ENCODE peak calls at places on chromosomes 2 and 18, in seven cellular contexts. One of them, this sample, is unnamed.

GRCh38 chr2:46364797-46365457 is 67.7 kb downstream of the EPAS1 start:
- DNase-seq in mucosa of gallbladder: peak; percentile 46
- DNase-seq in GM23248: peak; percentile 79
- DNase-seq in stimulated activated CD4-positive, alpha-beta T cell treated with anti-CD3 and anti-CD28 coated beads, TNF-alpha, amount 100 ng/mL, for 1 hour: no peak
- DNase-seq in PC-3: peak; percentile 83
- DNase-seq in CD8-positive, alpha-beta T cell: no peak
- DNase-seq in lower leg skin: no peak
- DNase-seq in this sample: no peak

GRCh38 chr2:17867133-17867532 is 11.3 kb upstream of the KCNS3 start:
- DNase-seq in GM23248: no peak
- DNase-seq in PC-3: peak; percentile 11
- DNase-seq in stimulated activated CD4-positive, alpha-beta T cell treated with anti-CD3 and anti-CD28 coated beads, TNF-alpha, amount 100 ng/mL, for 1 hour: no peak
- DNase-seq in mucosa of gallbladder: no peak
- DNase-seq in lower leg skin: no peak
- DNase-seq in CD8-positive, alpha-beta T cell: no peak
- DNase-seq in this sample: no peak

GRCh38 chr2:26161926-26162325 is 11.0 kb upstream of the GAREM2 start:
- DNase-seq in PC-3: no peak
- DNase-seq in lower leg skin: peak; percentile 46
- DNase-seq in mucosa of gallbladder: no peak
- DNase-seq in CD8-positive, alpha-beta T cell: no peak
- DNase-seq in stimulated activated CD4-positive, alpha-beta T cell treated with anti-CD3 and anti-CD28 coated beads, TNF-alpha, amount 100 ng/mL, for 1 hour: no peak
- DNase-seq in GM23248: no peak
- DNase-seq in this sample: no peak

GRCh38 chr2:229575569-229576315 is 138.6 kb downstream of the DNER start:
- DNase-seq in GM23248: no peak
- DNase-seq in PC-3: no peak
- DNase-seq in CD8-positive, alpha-beta T cell: no peak
- DNase-seq in lower leg skin: no peak
- DNase-seq in stimulated activated CD4-positive, alpha-beta T cell treated with anti-CD3 and anti-CD28 coated beads, TNF-alpha, amount 100 ng/mL, for 1 hour: no peak
- DNase-seq in mucosa of gallbladder: no peak
- DNase-seq in this sample: no peak

GRCh38 chr2:239250216-239251071 is 150.4 kb downstream of the HDAC4 start:
- DNase-seq in GM23248: no peak
- DNase-seq in CD8-positive, alpha-beta T cell: no peak
- DNase-seq in lower leg skin: peak; percentile 81
- DNase-seq in stimulated activated CD4-positive, alpha-beta T cell treated with anti-CD3 and anti-CD28 coated beads, TNF-alpha, amount 100 ng/mL, for 1 hour: no peak
- DNase-seq in mucosa of gallbladder: no peak
- DNase-seq in PC-3: no peak
- DNase-seq in this sample: no peak

GRCh38 chr2:231176061-231176460 is 22.4 kb upstream of the ARMC9 start:
- DNase-seq in lower leg skin: no peak
- DNase-seq in GM23248: no peak
- DNase-seq in stimulated activated CD4-positive, alpha-beta T cell treated with anti-CD3 and anti-CD28 coated beads, TNF-alpha, amount 100 ng/mL, for 1 hour: no peak
- DNase-seq in mucosa of gallbladder: no peak
- DNase-seq in CD8-positive, alpha-beta T cell: no peak
- DNase-seq in PC-3: no peak
- DNase-seq in this sample: no peak

GRCh38 chr18:23102498-23103260 is 32.6 kb upstream of the CABLES1 start:
- DNase-seq in lower leg skin: no peak
- DNase-seq in stimulated activated CD4-positive, alpha-beta T cell treated with anti-CD3 and anti-CD28 coated beads, TNF-alpha, amount 100 ng/mL, for 1 hour: no peak
- DNase-seq in CD8-positive, alpha-beta T cell: no peak
- DNase-seq in GM23248: no peak
- DNase-seq in PC-3: no peak
- DNase-seq in mucosa of gallbladder: no peak
- DNase-seq in this sample: no peak

GRCh38 chr2:217851191-217852020 is 151.4 kb downstream of the TNS1 start:
- DNase-seq in GM23248: peak; percentile 76
- DNase-seq in CD8-positive, alpha-beta T cell: no peak
- DNase-seq in stimulated activated CD4-positive, alpha-beta T cell treated with anti-CD3 and anti-CD28 coated beads, TNF-alpha, amount 100 ng/mL, for 1 hour: no peak
- DNase-seq in mucosa of gallbladder: peak; percentile 46
- DNase-seq in lower leg skin: peak; percentile 90
- DNase-seq in PC-3: peak; percentile 17
- DNase-seq in this sample: no peak

GRCh38 chr2:45808294-45808693 is 156.8 kb downstream of the PRKCE start:
- DNase-seq in PC-3: no peak
- DNase-seq in lower leg skin: no peak
- DNase-seq in CD8-positive, alpha-beta T cell: no peak
- DNase-seq in mucosa of gallbladder: no peak
- DNase-seq in stimulated activated CD4-positive, alpha-beta T cell treated with anti-CD3 and anti-CD28 coated beads, TNF-alpha, amount 100 ng/mL, for 1 hour: no peak
- DNase-seq in GM23248: no peak
- DNase-seq in this sample: no peak

GRCh38 chr2:159828736-159829135 is 30.7 kb upstream of the CD302 start:
- DNase-seq in stimulated activated CD4-positive, alpha-beta T cell treated with anti-CD3 and anti-CD28 coated beads, TNF-alpha, amount 100 ng/mL, for 1 hour: no peak
- DNase-seq in mucosa of gallbladder: no peak
- DNase-seq in lower leg skin: no peak
- DNase-seq in CD8-positive, alpha-beta T cell: no peak
- DNase-seq in PC-3: no peak
- DNase-seq in GM23248: no peak
- DNase-seq in this sample: no peak

GRCh38 chr18:68428026-68428425 is 286.9 kb downstream of the TMX3 start:
- DNase-seq in mucosa of gallbladder: no peak
- DNase-seq in lower leg skin: no peak
- DNase-seq in CD8-positive, alpha-beta T cell: no peak
- DNase-seq in stimulated activated CD4-positive, alpha-beta T cell treated with anti-CD3 and anti-CD28 coated beads, TNF-alpha, amount 100 ng/mL, for 1 hour: no peak
- DNase-seq in GM23248: peak; percentile 92
- DNase-seq in PC-3: peak; percentile 84
- DNase-seq in this sample: no peak

GRCh38 chr2:160157861-160158813 is 41.9 kb downstream of the ITGB6 start:
- DNase-seq in GM23248: peak; percentile 71
- DNase-seq in CD8-positive, alpha-beta T cell: no peak
- DNase-seq in mucosa of gallbladder: no peak
- DNase-seq in stimulated activated CD4-positive, alpha-beta T cell treated with anti-CD3 and anti-CD28 coated beads, TNF-alpha, amount 100 ng/mL, for 1 hour: no peak
- DNase-seq in PC-3: no peak
- DNase-seq in lower leg skin: no peak
- DNase-seq in this sample: no peak

GRCh38 chr18:3671181-3671580 is 221.2 kb downstream of the TGIF1 start:
- DNase-seq in lower leg skin: no peak
- DNase-seq in mucosa of gallbladder: no peak
- DNase-seq in stimulated activated CD4-positive, alpha-beta T cell treated with anti-CD3 and anti-CD28 coated beads, TNF-alpha, amount 100 ng/mL, for 1 hour: no peak
- DNase-seq in GM23248: no peak
- DNase-seq in CD8-positive, alpha-beta T cell: no peak
- DNase-seq in PC-3: no peak
- DNase-seq in this sample: no peak

GRCh38 chr2:155975734-155976133 is 356.8 kb downstream of the NR4A2 start:
- DNase-seq in stimulated activated CD4-positive, alpha-beta T cell treated with anti-CD3 and anti-CD28 coated beads, TNF-alpha, amount 100 ng/mL, for 1 hour: no peak
- DNase-seq in PC-3: no peak
- DNase-seq in lower leg skin: no peak
- DNase-seq in mucosa of gallbladder: no peak
- DNase-seq in CD8-positive, alpha-beta T cell: no peak
- DNase-seq in GM23248: no peak
- DNase-seq in this sample: no peak

GRCh38 chr2:195406886-195407603 is 250.0 kb upstream of the SLC39A10 start:
- DNase-seq in CD8-positive, alpha-beta T cell: no peak
- DNase-seq in mucosa of gallbladder: no peak
- DNase-seq in GM23248: no peak
- DNase-seq in stimulated activated CD4-positive, alpha-beta T cell treated with anti-CD3 and anti-CD28 coated beads, TNF-alpha, amount 100 ng/mL, for 1 hour: no peak
- DNase-seq in lower leg skin: no peak
- DNase-seq in PC-3: peak; percentile 14
- DNase-seq in this sample: no peak

GRCh38 chr2:172398444-172398843 is 28.9 kb upstream of the ITGA6 start:
- DNase-seq in lower leg skin: no peak
- DNase-seq in PC-3: peak; percentile 35
- DNase-seq in stimulated activated CD4-positive, alpha-beta T cell treated with anti-CD3 and anti-CD28 coated beads, TNF-alpha, amount 100 ng/mL, for 1 hour: no peak
- DNase-seq in mucosa of gallbladder: no peak
- DNase-seq in CD8-positive, alpha-beta T cell: no peak
- DNase-seq in GM23248: no peak
- DNase-seq in this sample: no peak

GRCh38 chr2:186610785-186611184 is 20.9 kb downstream of the ITGAV start:
- DNase-seq in GM23248: no peak
- DNase-seq in lower leg skin: no peak
- DNase-seq in CD8-positive, alpha-beta T cell: no peak
- DNase-seq in stimulated activated CD4-positive, alpha-beta T cell treated with anti-CD3 and anti-CD28 coated beads, TNF-alpha, amount 100 ng/mL, for 1 hour: no peak
- DNase-seq in PC-3: no peak
- DNase-seq in mucosa of gallbladder: no peak
- DNase-seq in this sample: no peak

GRCh38 chr2:23427976-23428375 is 43.0 kb downstream of the KLHL29 start:
- DNase-seq in GM23248: no peak
- DNase-seq in CD8-positive, alpha-beta T cell: no peak
- DNase-seq in PC-3: no peak
- DNase-seq in lower leg skin: peak; percentile 66
- DNase-seq in stimulated activated CD4-positive, alpha-beta T cell treated with anti-CD3 and anti-CD28 coated beads, TNF-alpha, amount 100 ng/mL, for 1 hour: no peak
- DNase-seq in mucosa of gallbladder: no peak
- DNase-seq in this sample: no peak

GRCh38 chr2:131016826-131017596 is 76.2 kb downstream of the FAM168B start:
- DNase-seq in mucosa of gallbladder: no peak
- DNase-seq in lower leg skin: peak; percentile 80
- DNase-seq in GM23248: peak; percentile 81
- DNase-seq in PC-3: peak; percentile 92
- DNase-seq in stimulated activated CD4-positive, alpha-beta T cell treated with anti-CD3 and anti-CD28 coated beads, TNF-alpha, amount 100 ng/mL, for 1 hour: no peak
- DNase-seq in CD8-positive, alpha-beta T cell: no peak
- DNase-seq in this sample: no peak

GRCh38 chr2:226579519-226579918 is 220.1 kb downstream of the IRS1 start:
- DNase-seq in GM23248: no peak
- DNase-seq in mucosa of gallbladder: no peak
- DNase-seq in stimulated activated CD4-positive, alpha-beta T cell treated with anti-CD3 and anti-CD28 coated beads, TNF-alpha, amount 100 ng/mL, for 1 hour: no peak
- DNase-seq in lower leg skin: no peak
- DNase-seq in PC-3: peak; percentile 75
- DNase-seq in CD8-positive, alpha-beta T cell: no peak
- DNase-seq in this sample: no peak

GRCh38 chr2:30404354-30405265 is 42.4 kb upstream of the LCLAT1 start:
- DNase-seq in mucosa of gallbladder: no peak
- DNase-seq in PC-3: no peak
- DNase-seq in GM23248: peak; percentile 41
- DNase-seq in CD8-positive, alpha-beta T cell: no peak
- DNase-seq in lower leg skin: peak; percentile 86
- DNase-seq in stimulated activated CD4-positive, alpha-beta T cell treated with anti-CD3 and anti-CD28 coated beads, TNF-alpha, amount 100 ng/mL, for 1 hour: no peak
- DNase-seq in this sample: no peak

GRCh38 chr2:228841877-228842276 is 429.2 kb downstream of the PID1 start:
- DNase-seq in PC-3: peak; percentile 61
- DNase-seq in GM23248: no peak
- DNase-seq in CD8-positive, alpha-beta T cell: no peak
- DNase-seq in mucosa of gallbladder: no peak
- DNase-seq in stimulated activated CD4-positive, alpha-beta T cell treated with anti-CD3 and anti-CD28 coated beads, TNF-alpha, amount 100 ng/mL, for 1 hour: no peak
- DNase-seq in lower leg skin: no peak
- DNase-seq in this sample: no peak

This sample was measured in stimulated activated CD8-positive, alpha-beta memory T cell treated with anti-CD3 and anti-CD28 coated beads, Interleukin-12 subunit alpha, Interleukin-12 subunit beta, amount 100 ng/mL, for 4 hours.